ENCODE peak calls at places on chromosome 14, in four cellular contexts. G, X, O and N are unnamed samples. For H3K9me3, the result is how much of the 10 kb centered on the place peaks cover.

GRCh38 chr14:101962503-101962874 is 1.9 kb upstream of the DYNC1H1 start:
- DNase-seq in G (no peak), X (peak), O (peak), N (peak)

GRCh38 chr14:97215263-97215969 is 418.2 kb downstream of the VRK1 start:
- DNase-seq in O (no peak), G (no peak), X (no peak), N (no peak)

GRCh38 chr14:67609642-67610310 is 9.7 kb upstream of the PIGH start:
- DNase-seq in X (no peak), G (no peak), O (no peak), N (no peak)

GRCh38 chr14:23121401-23121800 is 2.3 kb upstream of the CEBPE start:
- DNase-seq in X (no peak), G (no peak), O (no peak), N (peak)

GRCh38 chr14:52802597-52802996 is 11.2 kb upstream of the GNPNAT1 start:
- DNase-seq in G (no peak), O (no peak), X (no peak), N (no peak)

GRCh38 chr14:101595887-101596721 is 34.8 kb downstream of the DIO3 start:
- DNase-seq in X (no peak), O (peak), G (no peak), N (no peak)

GRCh38 chr14:90663680-90664079 is 152.6 kb downstream of the TTC7B start:
- DNase-seq in X (no peak), G (no peak), O (no peak), N (no peak)

GRCh38 chr14:72523397-72524157 is 370.3 kb downstream of the DPF3 start:
- DNase-seq in O (no peak), G (no peak), X (no peak), N (no peak)

GRCh38 chr14:28243600-28243999 is 523.0 kb upstream of the FOXG1 start:
- DNase-seq in O (no peak), G (no peak), X (no peak), N (no peak)

DNA sequence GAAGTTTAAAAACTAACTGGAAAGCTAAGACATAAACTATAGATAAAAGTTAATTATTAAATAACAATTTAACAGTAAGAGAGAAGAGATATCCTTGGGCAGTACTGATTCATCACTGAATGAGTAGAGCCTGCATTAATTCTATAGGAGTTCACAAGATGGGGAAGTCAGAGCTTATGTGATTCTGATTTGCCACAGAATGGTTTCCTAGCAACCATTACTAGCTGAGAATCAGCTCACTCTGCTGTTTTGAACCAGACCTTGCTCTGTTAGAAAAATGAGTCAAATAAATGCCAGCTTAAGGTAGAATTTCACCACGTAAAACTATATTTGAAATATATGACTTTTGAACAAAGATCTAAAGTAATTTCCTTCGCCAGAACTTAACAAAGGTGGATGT is 433.9 kb downstream of the FUT8 start:
- DNase-seq in G (no peak), O (no peak), X (no peak), N (no peak)
- H3K4me3 ChIP-seq in G (no peak), O (no peak), X (no peak), N (no peak)

GRCh38 chr14:20164462-20164861 is 25.8 kb downstream of the OR4N5 start:
- DNase-seq in O (no peak), X (no peak), G (no peak), N (no peak)
- H3K9me3 ChIP-seq in O (half or more), X (under half), G (under half), N (under half)

GRCh38 chr14:61710853-61711817 is 15.8 kb downstream of the HIF1A start:
- DNase-seq in G (no peak), O (no peak), X (no peak), N (no peak)
- H3K27ac ChIP-seq in G (no peak), O (no peak), X (no peak), N (no peak)

DNA sequence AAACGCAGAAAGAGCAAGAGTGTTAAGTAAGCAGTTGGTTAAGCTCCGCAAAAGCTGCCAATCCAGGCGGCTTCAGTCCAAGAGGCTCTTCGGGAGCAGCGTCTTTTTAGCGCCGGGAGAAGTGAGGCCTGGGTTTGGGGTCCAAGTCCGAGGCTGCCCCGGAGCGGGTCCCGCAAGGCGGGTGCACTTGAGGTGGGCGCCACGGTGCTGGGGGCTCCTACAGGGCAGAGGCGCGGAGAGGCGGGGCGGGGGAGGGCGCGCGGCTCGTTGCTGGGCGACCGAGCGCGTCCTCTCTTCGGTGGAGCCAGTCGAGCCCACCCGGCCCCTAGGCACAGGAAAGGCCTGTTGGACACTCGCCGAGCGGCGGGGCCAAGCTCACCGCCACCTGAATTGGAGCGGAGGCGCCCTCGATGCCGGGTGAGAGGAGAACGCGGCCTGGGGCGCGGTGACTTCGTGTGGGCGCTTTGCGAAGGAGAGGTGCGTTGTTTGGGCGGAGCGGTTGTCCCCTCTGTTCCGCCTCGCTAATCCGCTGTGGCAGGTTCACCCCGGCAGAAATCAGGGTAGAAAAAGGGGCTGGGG is 15.6 kb downstream of the TTC6 start:
- DNase-seq in O (no peak), X (no peak), G (no peak), N (no peak)
- H3K4me3 ChIP-seq in O (no peak), X (no peak), G (peak), N (peak)

GRCh38 chr14:24392327-24393098 is 6.3 kb upstream of the NYNRIN start:
- DNase-seq in X (no peak), G (no peak), O (no peak), N (no peak)
- H3K9me3 ChIP-seq in X (under half), G (under half), O (under half), N (under half)

DNA sequence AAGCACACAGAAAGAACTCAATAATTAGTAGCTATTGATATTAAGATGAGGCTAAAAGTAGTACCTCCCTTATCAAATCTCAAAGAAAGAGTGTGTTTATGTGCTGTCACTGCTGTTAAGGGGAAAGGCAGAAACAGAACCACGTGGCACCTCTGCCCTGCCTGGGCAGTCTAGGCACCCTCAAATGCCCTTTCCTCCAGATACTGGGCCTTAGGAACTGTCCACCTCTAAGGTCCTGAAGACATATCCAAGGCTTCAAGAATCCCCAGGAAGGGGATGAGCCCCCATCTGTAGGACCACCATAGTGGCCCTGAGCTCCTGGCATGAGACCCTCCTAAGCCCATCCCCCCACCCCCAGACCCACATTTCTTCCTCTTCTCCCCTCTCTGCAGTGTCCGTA is 29.1 kb downstream of the NGB start:
- DNase-seq in X (no peak), O (no peak), G (no peak), N (no peak)
- H3K27ac ChIP-seq in X (no peak), O (no peak), G (no peak), N (no peak)

GRCh38 chr14:20262642-20263128 is 23.6 kb downstream of the OR11H4 start:
- DNase-seq in X (no peak), G (no peak), O (no peak), N (no peak)
- H3K4me3 ChIP-seq in X (no peak), G (no peak), O (no peak), N (no peak)